ENCODE peak calls at places on chromosome 9, in nine cellular contexts. One of them, this sample, is unnamed.

GRCh38 chr9:7315746-7316457 is 483.7 kb downstream of the DMAC1 start:
- DNase-seq in heart right ventricle: no peak
- DNase-seq in uterus: peak; percentile 22
- DNase-seq in HL-60: no peak
- DNase-seq in endothelial cell of umbilical vein: no peak
- DNase-seq in breast epithelium: no peak
- DNase-seq in mammary epithelial cell: peak; percentile 32
- DNase-seq in foreskin keratinocyte: no peak
- DNase-seq in PC-3: no peak
- DNase-seq in this sample: no peak

GRCh38 chr9:107620801-107621200 is 131.2 kb upstream of the KLF4 start:
- DNase-seq in endothelial cell of umbilical vein: peak; percentile 70
- DNase-seq in HL-60: no peak
- DNase-seq in uterus: peak; percentile 51
- DNase-seq in heart right ventricle: no peak
- DNase-seq in PC-3: no peak
- DNase-seq in foreskin keratinocyte: no peak
- DNase-seq in mammary epithelial cell: no peak
- DNase-seq in breast epithelium: no peak
- DNase-seq in this sample: no peak

GRCh38 chr9:32468740-32469139 is 57.3 kb downstream of the RIGI start:
- DNase-seq in breast epithelium: no peak
- DNase-seq in PC-3: no peak
- DNase-seq in mammary epithelial cell: no peak
- DNase-seq in foreskin keratinocyte: no peak
- DNase-seq in endothelial cell of umbilical vein: no peak
- DNase-seq in uterus: no peak
- DNase-seq in heart right ventricle: no peak
- DNase-seq in HL-60: peak; percentile 26
- DNase-seq in this sample: no peak

GRCh38 chr9:131977074-131977838 is 102.4 kb downstream of the MED27 start:
- DNase-seq in mammary epithelial cell: no peak
- DNase-seq in endothelial cell of umbilical vein: no peak
- DNase-seq in heart right ventricle: no peak
- DNase-seq in breast epithelium: no peak
- DNase-seq in foreskin keratinocyte: no peak
- DNase-seq in HL-60: peak; percentile 20
- DNase-seq in uterus: no peak
- DNase-seq in PC-3: no peak
- DNase-seq in this sample: no peak

GRCh38 chr9:23117621-23118020 is 671.0 kb downstream of the DMRTA1 start:
- DNase-seq in HL-60: no peak
- DNase-seq in endothelial cell of umbilical vein: peak; percentile 9
- DNase-seq in breast epithelium: no peak
- DNase-seq in PC-3: peak; percentile 39
- DNase-seq in mammary epithelial cell: peak; percentile 6
- DNase-seq in uterus: no peak
- DNase-seq in heart right ventricle: no peak
- DNase-seq in foreskin keratinocyte: peak; percentile 12
- DNase-seq in this sample: peak; percentile 1

GRCh38 chr9:77764894-77765780 is 117.0 kb upstream of the GNA14 start:
- DNase-seq in PC-3: peak; percentile 70
- DNase-seq in breast epithelium: no peak
- DNase-seq in foreskin keratinocyte: no peak
- DNase-seq in heart right ventricle: no peak
- DNase-seq in endothelial cell of umbilical vein: peak; percentile 58
- DNase-seq in mammary epithelial cell: peak; percentile 18
- DNase-seq in HL-60: peak; percentile 22
- DNase-seq in uterus: no peak
- DNase-seq in this sample: no peak

GRCh38 chr9:3942351-3942750 is 357.5 kb downstream of the GLIS3 start:
- DNase-seq in breast epithelium: no peak
- DNase-seq in foreskin keratinocyte: no peak
- DNase-seq in endothelial cell of umbilical vein: no peak
- DNase-seq in uterus: no peak
- DNase-seq in PC-3: no peak
- DNase-seq in heart right ventricle: no peak
- DNase-seq in HL-60: no peak
- DNase-seq in mammary epithelial cell: no peak
- DNase-seq in this sample: no peak

GRCh38 chr9:134575817-134576176 is 65.8 kb upstream of the COL5A1 start:
- DNase-seq in breast epithelium: no peak
- DNase-seq in endothelial cell of umbilical vein: no peak
- DNase-seq in mammary epithelial cell: no peak
- DNase-seq in foreskin keratinocyte: no peak
- DNase-seq in heart right ventricle: no peak
- DNase-seq in PC-3: no peak
- DNase-seq in uterus: peak; percentile 5
- DNase-seq in HL-60: no peak
- DNase-seq in this sample: no peak

GRCh38 chr9:19416143-19416542 is 7.3 kb downstream of the ACER2 start:
- DNase-seq in endothelial cell of umbilical vein: no peak
- DNase-seq in mammary epithelial cell: no peak
- DNase-seq in foreskin keratinocyte: no peak
- DNase-seq in heart right ventricle: no peak
- DNase-seq in PC-3: no peak
- DNase-seq in breast epithelium: no peak
- DNase-seq in uterus: no peak
- DNase-seq in HL-60: no peak
- DNase-seq in this sample: no peak

GRCh38 chr9:74952281-74953151 is at the start of gene C9orf40:
- DNase-seq in uterus: peak; percentile 90
- DNase-seq in mammary epithelial cell: peak; percentile 81
- DNase-seq in HL-60: peak; percentile 82
- DNase-seq in heart right ventricle: peak; percentile 91
- DNase-seq in foreskin keratinocyte: peak; percentile 38
- DNase-seq in breast epithelium: peak; percentile 88
- DNase-seq in PC-3: peak; percentile 73
- DNase-seq in endothelial cell of umbilical vein: peak; percentile 86
- DNase-seq in this sample: peak; percentile 78

GRCh38 chr9:95008151-95008771 is 281.8 kb downstream of the AOPEP start:
- DNase-seq in mammary epithelial cell: peak; percentile 53
- DNase-seq in foreskin keratinocyte: no peak
- DNase-seq in endothelial cell of umbilical vein: peak; percentile 68
- DNase-seq in PC-3: peak; percentile 29
- DNase-seq in heart right ventricle: no peak
- DNase-seq in HL-60: no peak
- DNase-seq in breast epithelium: no peak
- DNase-seq in uterus: no peak
- DNase-seq in this sample: no peak

GRCh38 chr9:116094846-116095245 is 58.7 kb upstream of the PAPPA start:
- DNase-seq in HL-60: no peak
- DNase-seq in breast epithelium: no peak
- DNase-seq in mammary epithelial cell: peak; percentile 65
- DNase-seq in heart right ventricle: no peak
- DNase-seq in endothelial cell of umbilical vein: no peak
- DNase-seq in foreskin keratinocyte: peak; percentile 47
- DNase-seq in PC-3: peak; percentile 53
- DNase-seq in uterus: no peak
- DNase-seq in this sample: no peak

GRCh38 chr9:130366888-130367550 is 77.7 kb upstream of the ASS1 start:
- DNase-seq in uterus: no peak
- DNase-seq in HL-60: no peak
- DNase-seq in heart right ventricle: no peak
- DNase-seq in foreskin keratinocyte: no peak
- DNase-seq in PC-3: no peak
- DNase-seq in mammary epithelial cell: no peak
- DNase-seq in breast epithelium: no peak
- DNase-seq in endothelial cell of umbilical vein: no peak
- DNase-seq in this sample: no peak

GRCh38 chr9:130371196-130371966 is 73.4 kb upstream of the ASS1 start:
- DNase-seq in heart right ventricle: no peak
- DNase-seq in mammary epithelial cell: no peak
- DNase-seq in HL-60: no peak
- DNase-seq in foreskin keratinocyte: no peak
- DNase-seq in PC-3: no peak
- DNase-seq in endothelial cell of umbilical vein: no peak
- DNase-seq in uterus: no peak
- DNase-seq in breast epithelium: no peak
- DNase-seq in this sample: no peak

GRCh38 chr9:130366072-130366471 is 78.7 kb upstream of the ASS1 start:
- DNase-seq in heart right ventricle: no peak
- DNase-seq in PC-3: no peak
- DNase-seq in uterus: no peak
- DNase-seq in breast epithelium: no peak
- DNase-seq in endothelial cell of umbilical vein: no peak
- DNase-seq in foreskin keratinocyte: no peak
- DNase-seq in mammary epithelial cell: no peak
- DNase-seq in HL-60: no peak
- DNase-seq in this sample: no peak

GRCh38 chr9:130370226-130370625 is 74.5 kb upstream of the ASS1 start:
- DNase-seq in HL-60: no peak
- DNase-seq in foreskin keratinocyte: no peak
- DNase-seq in mammary epithelial cell: no peak
- DNase-seq in breast epithelium: no peak
- DNase-seq in heart right ventricle: no peak
- DNase-seq in uterus: no peak
- DNase-seq in endothelial cell of umbilical vein: no peak
- DNase-seq in PC-3: no peak
- DNase-seq in this sample: no peak

GRCh38 chr9:130368631-130369103 is 76.1 kb upstream of the ASS1 start:
- DNase-seq in breast epithelium: no peak
- DNase-seq in mammary epithelial cell: peak; percentile 16
- DNase-seq in foreskin keratinocyte: peak; percentile 27
- DNase-seq in heart right ventricle: no peak
- DNase-seq in endothelial cell of umbilical vein: peak; percentile 19
- DNase-seq in PC-3: no peak
- DNase-seq in uterus: no peak
- DNase-seq in HL-60: no peak
- DNase-seq in this sample: no peak
- TF ChIP-seq CTCF in breast epithelium: no peak
- TF ChIP-seq CTCF in mammary epithelial cell: no peak
- TF ChIP-seq CTCF in foreskin keratinocyte: peak; percentile 29
- TF ChIP-seq CTCF in heart right ventricle: no peak
- TF ChIP-seq CTCF in endothelial cell of umbilical vein: no peak
- TF ChIP-seq CTCF in PC-3: peak; percentile 35
- TF ChIP-seq CTCF in uterus: no peak
- TF ChIP-seq CTCF in HL-60: no peak
- TF ChIP-seq CTCF in this sample: peak; percentile 35

DNA sequence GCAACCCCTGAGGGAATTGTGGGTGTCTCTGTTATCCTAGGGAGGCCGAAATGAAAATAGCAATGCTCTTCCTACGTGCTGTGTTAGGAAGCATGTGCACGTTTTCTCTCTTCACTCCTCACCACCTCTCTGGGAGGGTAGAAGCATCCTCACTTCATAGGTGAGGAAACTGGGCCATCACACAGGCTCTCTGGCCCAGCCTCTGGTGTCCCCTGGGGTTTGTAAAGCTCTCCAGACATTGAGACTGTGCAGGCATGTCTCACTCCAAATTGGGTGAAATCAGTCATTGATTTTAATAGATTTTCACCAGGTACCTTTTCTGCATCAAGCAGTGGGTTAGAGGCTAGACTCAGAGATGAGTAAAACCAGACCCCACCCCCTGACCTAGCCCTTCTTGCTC is 221.8 kb downstream of the PBX3 start:
- DNase-seq in breast epithelium: no peak
- DNase-seq in uterus: no peak
- DNase-seq in PC-3: no peak
- DNase-seq in heart right ventricle: no peak
- DNase-seq in foreskin keratinocyte: no peak
- DNase-seq in endothelial cell of umbilical vein: no peak
- DNase-seq in HL-60: no peak
- DNase-seq in mammary epithelial cell: no peak
- DNase-seq in this sample: no peak
- H3K27ac ChIP-seq in breast epithelium: no peak overlapping the region
- H3K27ac ChIP-seq in uterus: no peak overlapping the region
- H3K27ac ChIP-seq in PC-3: no peak overlapping the region
- H3K27ac ChIP-seq in heart right ventricle: no peak overlapping the region
- H3K27ac ChIP-seq in foreskin keratinocyte: no peak overlapping the region
- H3K27ac ChIP-seq in endothelial cell of umbilical vein: no peak overlapping the region
- H3K27ac ChIP-seq in HL-60: no peak overlapping the region
- H3K27ac ChIP-seq in mammary epithelial cell: no peak overlapping the region
- H3K27ac ChIP-seq in this sample: no peak overlapping the region

DNA sequence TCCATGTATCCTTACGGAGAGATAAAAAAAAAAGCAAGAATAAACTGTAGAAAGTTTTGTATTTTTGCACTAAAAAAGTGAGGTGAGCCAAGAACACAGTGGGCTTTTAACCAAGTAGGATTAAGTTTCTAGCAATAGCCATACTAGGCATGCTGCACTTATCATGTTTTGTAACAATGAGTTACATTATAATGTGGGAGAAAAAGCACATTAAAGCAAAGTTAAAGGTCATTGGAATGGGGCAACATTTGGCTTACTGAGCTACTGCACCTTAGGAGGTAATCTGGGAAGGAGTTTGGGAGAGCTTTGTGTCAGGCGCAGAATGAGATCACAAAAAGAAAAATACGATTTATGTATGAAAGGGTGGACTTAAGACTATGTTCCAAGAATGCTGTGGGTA is 124.9 kb downstream of the GAS1 start:
- DNase-seq in PC-3: no peak
- DNase-seq in mammary epithelial cell: no peak
- DNase-seq in uterus: no peak
- DNase-seq in foreskin keratinocyte: no peak
- DNase-seq in endothelial cell of umbilical vein: no peak
- DNase-seq in heart right ventricle: no peak
- DNase-seq in HL-60: no peak
- DNase-seq in breast epithelium: no peak
- DNase-seq in this sample: no peak
- TF ChIP-seq CTCF in PC-3: no peak
- TF ChIP-seq CTCF in mammary epithelial cell: no peak
- TF ChIP-seq CTCF in uterus: no peak
- TF ChIP-seq CTCF in foreskin keratinocyte: no peak
- TF ChIP-seq CTCF in endothelial cell of umbilical vein: no peak
- TF ChIP-seq CTCF in heart right ventricle: no peak
- TF ChIP-seq CTCF in HL-60: no peak
- TF ChIP-seq CTCF in breast epithelium: no peak
- TF ChIP-seq CTCF in this sample: no peak

GRCh38 chr9:71941998-71942567 is 30.6 kb downstream of the C9orf85 start:
- DNase-seq in mammary epithelial cell: no peak
- DNase-seq in HL-60: no peak
- DNase-seq in endothelial cell of umbilical vein: no peak
- DNase-seq in heart right ventricle: no peak
- DNase-seq in foreskin keratinocyte: no peak
- DNase-seq in breast epithelium: no peak
- DNase-seq in uterus: no peak
- DNase-seq in PC-3: peak; percentile 25
- DNase-seq in this sample: no peak

GRCh38 chr9:71941060-71941568 is 29.7 kb downstream of the C9orf85 start:
- DNase-seq in mammary epithelial cell: no peak
- DNase-seq in HL-60: no peak
- DNase-seq in PC-3: peak; percentile 19
- DNase-seq in endothelial cell of umbilical vein: no peak
- DNase-seq in breast epithelium: no peak
- DNase-seq in uterus: no peak
- DNase-seq in foreskin keratinocyte: no peak
- DNase-seq in heart right ventricle: no peak
- DNase-seq in this sample: no peak

DNA sequence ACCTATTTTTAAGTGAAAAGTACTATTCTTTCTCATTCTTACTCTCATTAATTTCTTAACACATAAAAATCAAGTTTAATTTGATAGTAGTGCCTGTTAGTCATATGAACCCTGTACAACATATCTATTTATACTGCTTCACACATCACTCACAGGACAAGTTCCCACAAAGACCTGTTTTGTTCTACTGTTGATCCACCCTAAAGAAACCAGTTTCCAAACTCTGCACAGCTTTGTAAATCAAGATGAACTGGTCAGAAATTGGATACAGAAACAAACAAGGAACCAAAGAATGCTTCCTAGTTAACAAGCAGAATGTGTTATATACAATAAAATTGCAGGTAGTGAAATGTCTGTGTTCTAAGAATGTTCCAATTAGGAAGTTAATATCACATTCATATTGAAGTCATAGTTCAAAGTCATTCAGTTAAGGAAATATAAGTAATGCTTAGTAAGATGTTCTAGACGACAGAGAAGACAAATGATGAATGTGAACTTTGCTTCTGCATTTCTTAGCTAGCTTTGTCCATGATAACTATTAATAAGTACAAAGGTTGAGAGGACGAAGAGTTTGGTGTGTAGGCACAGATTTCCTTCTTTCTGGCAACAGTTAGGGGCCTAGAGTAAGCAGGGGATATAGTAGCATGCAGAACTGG is 33.4 kb downstream of the C9orf85 start:
- DNase-seq in HL-60: no peak
- DNase-seq in heart right ventricle: no peak
- DNase-seq in endothelial cell of umbilical vein: no peak
- DNase-seq in mammary epithelial cell: peak; percentile 86
- DNase-seq in foreskin keratinocyte: peak; percentile 76
- DNase-seq in uterus: no peak
- DNase-seq in PC-3: peak; percentile 70
- DNase-seq in breast epithelium: no peak
- DNase-seq in this sample: peak; percentile 76
- H3K27ac ChIP-seq in HL-60: no peak overlapping the region
- H3K27ac ChIP-seq in heart right ventricle: no peak overlapping the region
- H3K27ac ChIP-seq in endothelial cell of umbilical vein: no peak overlapping the region
- H3K27ac ChIP-seq in mammary epithelial cell: peak overlapping the region; percentile 80
- H3K27ac ChIP-seq in foreskin keratinocyte: peak overlapping the region; percentile 40
- H3K27ac ChIP-seq in uterus: no peak overlapping the region
- H3K27ac ChIP-seq in PC-3: peak overlapping the region; percentile 91
- H3K27ac ChIP-seq in breast epithelium: peak overlapping the region; percentile 54
- H3K27ac ChIP-seq in this sample: no peak overlapping the region

This sample was measured in RWPE1.